ENCODE peak calls at places on chromosomes 6 and 20, in four cellular contexts. D is cardiac fibroblast, L is K562, Q is uterus. P is an unnamed sample.

GRCh38 chr6:77217896-77218295 is 245.4 kb downstream of the HTR1B start:
- DNase-seq in Q (no peak), L (no peak), D (peak), P (no peak)

GRCh38 chr6:130026859-130027258 is 8.5 kb downstream of the L3MBTL3 start:
- DNase-seq in Q (no peak), D (no peak), L (no peak), P (no peak)

GRCh38 chr20:24676978-24677370 is 207.5 kb downstream of the SYNDIG1 start:
- DNase-seq in D (no peak), Q (no peak), L (no peak), P (peak)

GRCh38 chr6:40848038-40848437 is 191.0 kb downstream of the UNC5CL start:
- DNase-seq in Q (no peak), D (no peak), L (no peak), P (no peak)

GRCh38 chr6:38149526-38149925 is 330.0 kb downstream of the ZFAND3 start:
- DNase-seq in L (no peak), Q (no peak), D (no peak), P (no peak)

GRCh38 chr20:42181064-42181463 is 562.9 kb upstream of the CHD6 start:
- DNase-seq in Q (no peak), L (no peak), D (no peak), P (no peak)

GRCh38 chr6:35160642-35161041 is 19.5 kb upstream of the TCP11 start:
- DNase-seq in Q (no peak), D (no peak), L (no peak), P (no peak)

GRCh38 chr20:53161473-53161872 is 189.3 kb downstream of the TSHZ2 start:
- DNase-seq in D (no peak), L (no peak), Q (no peak), P (no peak)

GRCh38 chr6:75151013-75151412 is 54.8 kb downstream of the COL12A1 start:
- DNase-seq in L (no peak), D (no peak), Q (no peak), P (no peak)

DNA sequence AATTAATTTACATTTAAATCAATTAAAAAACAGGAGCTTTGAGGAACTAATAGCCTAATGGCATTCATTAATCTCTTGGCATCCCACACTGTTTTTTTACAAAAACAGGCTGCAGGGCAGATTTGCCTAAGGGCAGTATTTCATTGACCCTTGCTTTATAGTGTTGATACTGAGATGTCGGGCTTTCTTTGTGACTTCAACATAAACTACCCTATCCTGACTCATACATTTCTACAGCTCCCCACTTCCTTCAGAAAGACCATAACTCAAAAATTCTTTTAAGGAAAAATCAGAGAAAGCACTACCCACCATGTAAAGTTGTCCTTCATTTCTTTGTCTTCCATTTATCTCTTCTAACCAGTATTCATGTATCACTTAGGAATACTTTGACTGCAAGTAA is 92.2 kb upstream of the NT5E start:
- DNase-seq in Q (no peak), L (no peak), D (no peak), P (no peak)
- H3K4me3 ChIP-seq in Q (no peak), L (no peak), D (no peak), P (no peak)

GRCh38 chr6:111483736-111484654 is 977 bp upstream of the REV3L start:
- DNase-seq in D (peak), Q (peak), L (peak), P (peak)
- TF ChIP-seq CTCF in D (no peak), Q (peak), L (no peak), P (peak)

DNA sequence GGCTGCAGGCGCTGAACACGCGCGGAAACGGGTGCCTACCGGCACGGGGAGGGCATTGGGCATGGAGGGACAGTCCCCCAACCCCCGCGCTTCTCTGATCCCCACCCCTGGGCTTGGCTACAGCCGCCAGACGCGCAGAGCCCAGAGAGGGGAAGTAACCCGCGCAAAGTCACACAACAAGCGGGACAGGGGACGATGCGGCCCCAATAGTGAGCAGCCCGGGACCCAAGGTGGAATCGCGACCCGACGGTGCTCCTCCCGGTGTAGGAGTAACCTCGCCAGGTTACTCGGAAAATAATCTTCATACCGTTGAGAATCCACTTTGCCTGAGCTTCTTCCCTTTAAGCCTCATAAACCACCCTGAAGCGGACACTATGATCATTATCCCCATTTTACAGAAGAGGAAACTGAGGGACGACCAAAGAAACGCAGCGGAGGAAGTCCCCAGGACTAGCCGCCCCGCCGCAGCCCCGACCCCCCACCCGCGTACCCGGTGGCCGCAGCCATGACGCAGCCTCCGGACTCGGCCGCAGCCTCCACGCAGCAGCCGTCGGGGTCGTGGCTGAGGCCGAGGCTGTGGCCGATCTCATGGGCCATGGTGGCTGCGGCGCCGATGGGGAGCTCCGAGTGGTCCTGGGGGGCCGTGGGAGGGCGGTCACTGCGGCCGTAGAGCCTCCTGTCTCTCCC is 8.8 kb downstream of the ADAM33 start:
- DNase-seq in D (no peak), L (no peak), Q (no peak), P (no peak)
- H3K4me3 ChIP-seq in D (no peak), L (no peak), Q (no peak), P (peak)

DNA sequence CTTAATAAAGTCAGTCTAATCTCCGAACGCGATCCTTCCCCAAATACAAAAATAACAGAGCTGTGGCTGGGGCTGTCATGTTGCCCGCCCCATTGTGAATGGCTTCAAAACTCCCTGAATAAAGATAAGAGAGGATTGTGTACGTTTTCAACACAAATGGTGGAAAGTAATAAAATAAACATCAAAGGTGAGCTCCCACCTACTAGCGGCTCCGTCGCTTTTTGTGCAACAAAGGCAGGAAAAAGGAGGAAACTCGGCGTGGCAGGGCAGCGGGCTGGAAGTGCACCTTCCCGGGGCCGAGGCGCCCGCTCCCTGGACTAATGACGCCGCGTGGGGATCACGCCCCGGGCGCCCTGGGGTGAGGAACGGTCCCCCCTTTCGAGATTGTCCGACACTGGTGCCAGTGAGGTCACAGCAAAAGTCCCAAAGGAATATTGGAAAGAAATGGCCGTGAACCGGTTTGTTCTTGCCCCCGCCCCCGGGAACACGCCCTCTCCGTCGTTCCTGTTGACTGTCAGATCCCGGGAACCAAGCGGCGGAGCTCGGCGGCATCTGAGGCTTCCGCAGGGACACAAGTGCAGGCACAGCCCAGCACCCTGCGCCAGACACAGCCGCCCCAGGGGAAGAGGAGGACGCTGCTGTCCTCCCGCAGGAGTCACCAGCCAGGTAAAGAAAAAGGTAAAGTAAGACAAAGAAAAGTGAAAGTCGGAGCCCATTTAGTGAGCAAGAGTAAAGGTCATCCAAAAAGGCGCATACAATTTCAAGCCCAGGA is 1.1 kb upstream of the FOXQ1 start:
- DNase-seq in L (no peak), D (no peak), Q (no peak), P (no peak)
- TF ChIP-seq CTCF in L (no peak), D (no peak), Q (no peak), P (no peak)

GRCh38 chr6:149473080-149474052 is 11.4 kb downstream of the ZC3H12D start:
- DNase-seq in D (no peak), Q (no peak), L (no peak), P (no peak)
- H3K4me3 ChIP-seq in D (no peak), Q (no peak), L (no peak), P (no peak)

GRCh38 chr20:46058656-46059281 is 29.8 kb downstream of the SLC12A5 start:
- DNase-seq in D (no peak), L (peak), Q (no peak), P (no peak)

GRCh38 chr20:46060301-46060881 is 29.4 kb downstream of the NCOA5 start:
- DNase-seq in L (no peak), D (no peak), Q (no peak), P (no peak)

GRCh38 chr20:46056027-46056833 is 27.2 kb downstream of the SLC12A5 start:
- DNase-seq in D (no peak), L (no peak), Q (no peak), P (no peak)

GRCh38 chr20:46056970-46057855 is 28.2 kb downstream of the SLC12A5 start:
- DNase-seq in L (peak), Q (peak), D (peak), P (no peak)

GRCh38 chr20:46057856-46058655 is 29.0 kb downstream of the SLC12A5 start:
- DNase-seq in D (peak), Q (peak), L (no peak), P (peak)
- TF ChIP-seq CTCF in D (peak), Q (peak), L (no peak), P (peak)

GRCh38 chr6:169652896-169653295 is 48.9 kb downstream of the WDR27 start:
- DNase-seq in Q (no peak), L (no peak), D (no peak), P (no peak)

GRCh38 chr6:169651498-169651897 is 50.3 kb downstream of the WDR27 start:
- DNase-seq in D (no peak), Q (no peak), L (no peak), P (no peak)

GRCh38 chr6:169656626-169657610 is 44.9 kb downstream of the WDR27 start:
- DNase-seq in D (no peak), Q (no peak), L (no peak), P (no peak)

GRCh38 chr6:169653691-169654090 is 48.1 kb downstream of the WDR27 start:
- DNase-seq in L (no peak), D (no peak), Q (no peak), P (no peak)

DNA sequence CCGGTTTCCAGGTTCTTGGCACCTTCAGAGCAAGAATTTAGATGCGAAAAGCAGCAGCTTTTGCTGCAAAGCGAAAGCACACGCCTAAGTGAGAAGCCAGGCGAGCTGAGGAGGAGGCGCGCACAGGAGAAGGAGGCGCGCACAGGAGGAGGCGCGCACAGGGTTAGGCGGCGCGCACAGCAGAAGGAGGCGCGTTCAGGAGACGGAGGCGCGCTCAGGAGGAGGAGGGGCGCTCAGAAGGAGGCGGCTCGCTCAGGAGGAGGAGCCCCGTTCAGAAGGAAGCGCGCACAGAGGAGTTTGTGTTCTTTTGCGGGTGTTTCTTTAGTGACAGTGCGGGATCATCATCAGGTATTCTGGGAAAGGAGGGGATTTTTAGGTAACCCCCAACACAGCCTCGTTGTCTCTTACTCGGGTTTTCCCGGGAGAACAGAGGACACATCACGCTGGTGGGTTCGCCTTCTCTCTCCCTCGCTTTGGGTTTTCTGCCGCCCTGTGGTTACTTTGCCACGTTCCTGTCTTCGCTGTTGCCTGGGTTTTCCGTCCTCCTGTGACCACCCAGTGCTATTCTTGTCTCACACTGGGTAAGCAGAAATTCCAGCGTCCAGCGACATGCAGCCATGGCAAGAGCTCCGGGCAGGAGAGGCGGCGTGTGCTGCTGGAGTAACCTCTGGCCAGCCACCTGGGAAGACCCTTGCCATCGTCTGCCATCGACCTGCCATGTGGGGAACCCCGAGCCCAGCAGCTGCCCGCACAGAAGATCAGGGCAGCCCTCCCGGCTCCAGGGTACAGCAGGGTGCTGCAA is 47.0 kb downstream of the WDR27 start:
- DNase-seq in D (peak), L (no peak), Q (peak), P (peak)
- H3K4me3 ChIP-seq in D (peak), L (no peak), Q (peak), P (peak)

DNA sequence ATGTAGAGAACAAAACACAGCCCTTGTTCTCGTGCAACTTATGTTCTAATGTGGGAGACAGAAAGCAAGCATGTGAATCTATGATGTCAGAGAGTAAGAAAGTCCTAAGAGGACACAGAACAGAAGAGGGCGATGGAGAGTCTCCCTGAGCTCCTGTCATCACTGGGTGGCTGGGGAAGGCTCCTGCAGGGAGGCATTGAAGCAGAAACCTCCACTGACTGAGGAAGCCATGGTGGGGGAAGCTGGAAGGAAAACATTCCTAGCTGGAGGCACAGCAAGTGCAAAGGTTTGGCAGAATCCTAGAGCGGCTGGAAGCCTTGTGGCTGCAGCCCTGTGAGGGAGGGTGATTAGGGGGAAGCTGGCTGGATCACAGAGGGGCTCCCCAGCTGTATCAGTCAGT is 248.0 kb downstream of the CDH26 start:
- DNase-seq in D (peak), L (peak), Q (no peak), P (no peak)
- TF ChIP-seq CTCF in D (peak), L (no peak), Q (no peak), P (no peak)